ENCODE peak calls at places on chromosomes 3 and 15, in nine cellular contexts. E is NCI-H460; C is activated CD4-positive, alpha-beta T cell treated with anti-CD3 and anti-CD28 coated beads, Interleukin-2, amount 10 ng/mL, durations not matched to agents 7 days and 5 days; W is GF-D8; Q is EL; H is dermis microvascular lymphatic vessel endothelial cell; T is Kasumi-1; F is GM23338; D is small intestine. U is an unnamed sample.
A peak's percentile ranks its signal among the peaks of the same experiment; 100 is the strongest.

GRCh38 chr15:52414936-52415335 is 113.7 kb downstream of the MYO5A start:
- DNase-seq in E (no peak), C (no peak), W (no peak), Q (no peak), H (no peak), T (no peak), F (no peak), D (no peak), U (no peak)

GRCh38 chr3:70740082-70740481 is 427.6 kb upstream of the MDFIC2 start:
- DNase-seq in E (no peak), C (no peak), W (no peak), Q (no peak), H (no peak), T (no peak), F (no peak), D (no peak), U (no peak)

GRCh38 chr3:107315136-107315535 is 62.1 kb upstream of the CCDC54 start:
- DNase-seq in E (no peak), C (no peak), W (no peak), Q (peak; percentile 36), H (no peak), T (no peak), F (no peak), D (no peak), U (no peak)

GRCh38 chr3:137065381-137065780 is 107.6 kb downstream of the IL20RB start:
- DNase-seq in E (no peak), C (no peak), W (no peak), Q (no peak), H (no peak), T (no peak), F (peak; percentile 84), D (no peak), U (no peak)

GRCh38 chr15:78322243-78322642 is 17.9 kb upstream of the CRABP1 start:
- DNase-seq in E (no peak), C (no peak), W (no peak), Q (peak; percentile 77), H (peak; percentile 57), T (no peak), F (peak; percentile 59), D (no peak), U (no peak)

GRCh38 chr3:128496602-128497304 is 3.8 kb upstream of the GATA2 start:
- DNase-seq in E (no peak), C (no peak), W (no peak), Q (no peak), H (no peak), T (no peak), F (peak; percentile 63), D (no peak), U (no peak)

GRCh38 chr15:47744496-47744895 is 27.2 kb downstream of the SEMA6D start:
- DNase-seq in E (no peak), C (no peak), W (no peak), Q (no peak), H (no peak), T (no peak), F (no peak), D (peak; percentile 87), U (no peak)

GRCh38 chr15:41989573-41990242 is 17.4 kb upstream of the EHD4 start:
- DNase-seq in E (peak; percentile 67), C (peak; percentile 83), W (no peak), Q (peak; percentile 69), H (peak; percentile 49), T (peak; percentile 12), F (peak; percentile 87), D (peak; percentile 75), U (peak; percentile 70)

GRCh38 chr3:49553320-49553689 is 972 bp upstream of the BSN start:
- DNase-seq in E (peak; percentile 20), C (no peak), W (no peak), Q (peak; percentile 45), H (no peak), T (no peak), F (no peak), D (no peak), U (no peak)

GRCh38 chr3:187684880-187685279 is 14.7 kb upstream of the SST start:
- DNase-seq in E (no peak), C (no peak), W (no peak), Q (peak; percentile 55), H (no peak), T (no peak), F (no peak), D (no peak), U (no peak)

GRCh38 chr3:165193392-165194268 is 2.6 kb downstream of the SLITRK3 start:
- DNase-seq in E (no peak), C (no peak), W (no peak), Q (no peak), H (no peak), T (no peak), F (peak; percentile 51), D (no peak), U (no peak)

GRCh38 chr3:157493627-157494550 is 9.3 kb downstream of the VEPH1 start:
- DNase-seq in E (peak; percentile 44), C (no peak), W (no peak), Q (peak; percentile 70), H (peak; percentile 49), T (peak; percentile 53), F (peak; percentile 69), D (peak; percentile 25), U (peak; percentile 35)

GRCh38 chr3:146975476-146975875 is 370.3 kb upstream of the PLSCR5 start:
- DNase-seq in E (no peak), C (no peak), W (no peak), Q (no peak), H (peak; percentile 9), T (no peak), F (no peak), D (no peak), U (no peak)

GRCh38 chr15:84702961-84703482 is 12.9 kb downstream of the SEC11A start:
- DNase-seq in E (no peak), C (no peak), W (no peak), Q (peak; percentile 9), H (peak; percentile 56), T (no peak), F (no peak), D (no peak), U (no peak)

GRCh38 chr3:31466866-31467265 is 65.9 kb upstream of the STT3B start:
- DNase-seq in E (no peak), C (no peak), W (no peak), Q (no peak), H (no peak), T (no peak), F (no peak), D (no peak), U (no peak)

GRCh38 chr3:62201438-62202035 is 171.8 kb downstream of the FEZF2 start:
- DNase-seq in E (peak; percentile 25), C (no peak), W (no peak), Q (peak; percentile 4), H (peak; percentile 5), T (peak; percentile 43), F (peak; percentile 76), D (peak; percentile 32), U (peak; percentile 8)

GRCh38 chr3:48770187-48770502 is 53.1 kb upstream of the IP6K2 start:
- DNase-seq in E (no peak), C (no peak), W (no peak), Q (no peak), H (no peak), T (no peak), F (peak; percentile 20), D (no peak), U (no peak)

GRCh38 chr15:82536409-82537350 is 3.6 kb downstream of the RPS17 start:
- DNase-seq in E (no peak), C (peak; percentile 5), W (no peak), Q (no peak), H (no peak), T (no peak), F (no peak), D (no peak), U (no peak)

GRCh38 chr3:123503200-123503599 is 54.3 kb upstream of the ADCY5 start:
- DNase-seq in E (no peak), C (no peak), W (no peak), Q (no peak), H (no peak), T (no peak), F (peak; percentile 49), D (no peak), U (no peak)

GRCh38 chr3:71226565-71227281 is 356.8 kb downstream of the FOXP1 start:
- DNase-seq in E (no peak), C (peak; percentile 85), W (no peak), Q (peak; percentile 30), H (no peak), T (no peak), F (no peak), D (no peak), U (no peak)

GRCh38 chr15:55937040-55937439 is 56.4 kb downstream of the NEDD4 start:
- DNase-seq in E (no peak), C (no peak), W (no peak), Q (peak; percentile 47), H (no peak), T (peak; percentile 19), F (no peak), D (no peak), U (no peak)

GRCh38 chr15:34582461-34583357 is 742 bp downstream of the GOLGA8B start:
- DNase-seq in E (no peak), C (peak; percentile 50), W (peak; percentile 19), Q (peak; percentile 45), H (no peak), T (peak; percentile 26), F (peak; percentile 40), D (peak; percentile 42), U (no peak)

GRCh38 chr3:67423722-67424121 is 230.7 kb downstream of the SUCLG2 start:
- DNase-seq in E (no peak), C (no peak), W (no peak), Q (no peak), H (no peak), T (no peak), F (no peak), D (no peak), U (no peak)

GRCh38 chr3:169865176-169865800 is 4.4 kb downstream of the LRRC31 start:
- DNase-seq in E (no peak), C (no peak), W (peak; percentile 21), Q (no peak), H (no peak), T (peak; percentile 20), F (no peak), D (peak; percentile 40), U (no peak)

GRCh38 chr3:44983413-44984040 is 7.5 kb downstream of the EXOSC7 start:
- DNase-seq in E (no peak), C (no peak), W (no peak), Q (no peak), H (no peak), T (no peak), F (no peak), D (no peak), U (no peak)

GRCh38 chr15:33068007-33068441 is 126.5 kb downstream of the FMN1 start:
- DNase-seq in E (peak; percentile 36), C (no peak), W (no peak), Q (peak; percentile 74), H (no peak), T (no peak), F (peak; percentile 57), D (peak; percentile 95), U (no peak)

GRCh38 chr15:35624881-35625280 is 78.9 kb upstream of the DPH6 start:
- DNase-seq in E (no peak), C (no peak), W (no peak), Q (peak; percentile 60), H (no peak), T (no peak), F (no peak), D (no peak), U (no peak)

GRCh38 chr3:185645596-185646381 is 59.7 kb downstream of the SENP2 start:
- DNase-seq in E (no peak), C (no peak), W (no peak), Q (no peak), H (no peak), T (no peak), F (peak; percentile 57), D (no peak), U (no peak)

GRCh38 chr3:39147711-39148115 is 5.7 kb downstream of the CSRNP1 start:
- DNase-seq in E (no peak), C (peak; percentile 67), W (peak; percentile 58), Q (peak; percentile 62), H (no peak), T (peak; percentile 77), F (peak; percentile 61), D (peak; percentile 45), U (no peak)

GRCh38 chr15:38316311-38316710 is 63.7 kb downstream of the SPRED1 start:
- DNase-seq in E (no peak), C (no peak), W (no peak), Q (no peak), H (no peak), T (no peak), F (no peak), D (no peak), U (no peak)

GRCh38 chr3:197308591-197308990 is 10.2 kb upstream of the DLG1 start:
- DNase-seq in E (no peak), C (no peak), W (no peak), Q (peak; percentile 47), H (no peak), T (no peak), F (no peak), D (no peak), U (no peak)

U was measured in Panc1.